ENCODE peak calls at places on chromosome 19, in six cellular contexts. C, V, Q, S, L and O are unnamed samples.

GRCh38 chr19:6779204-6779603 is 6.7 kb downstream of the VAV1 start:
- DNase-seq in C (no peak), S (no peak), V (no peak), L (no peak), Q (no peak), O (no peak)

GRCh38 chr19:917323-918151 is at the start of gene KISS1R:
- DNase-seq in Q (peak; percentile 41), S (peak; percentile 91), C (peak; percentile 34), V (peak; percentile 89), L (peak; percentile 75), O (peak; percentile 77)

GRCh38 chr19:23460656-23461055 is 65.4 kb upstream of the ZNF91 start:
- DNase-seq in L (peak; percentile 93), Q (no peak), V (no peak), S (no peak), C (no peak), O (no peak)

GRCh38 chr19:39677931-39678889 is 22.5 kb downstream of the LGALS16 start:
- DNase-seq in S (no peak), L (no peak), C (peak; percentile 39), Q (no peak), V (no peak), O (no peak)

GRCh38 chr19:5152767-5153532 is 184.0 kb downstream of the KDM4B start:
- DNase-seq in L (no peak), C (no peak), Q (no peak), S (no peak), V (no peak), O (no peak)

GRCh38 chr19:4130635-4131438 is 6.9 kb upstream of the MAP2K2 start:
- DNase-seq in Q (peak; percentile 91), L (peak; percentile 89), C (peak; percentile 90), V (no peak), S (no peak), O (no peak)

GRCh38 chr19:49887653-49888477 is 8.8 kb downstream of the IL4I1 start:
- DNase-seq in C (no peak), V (no peak), S (no peak), Q (no peak), L (no peak), O (no peak)

GRCh38 chr19:1070931-1071791 is 4.2 kb downstream of the ARHGAP45 start:
- DNase-seq in S (peak; percentile 91), Q (no peak), C (no peak), L (no peak), V (peak; percentile 70), O (no peak)

GRCh38 chr19:38580080-38580479 is 37.7 kb downstream of the MAP4K1 start:
- DNase-seq in L (no peak), C (no peak), Q (no peak), V (no peak), S (no peak), O (no peak)

GRCh38 chr19:3064011-3064330 is 1.7 kb upstream of the TLE5 start:
- DNase-seq in C (no peak), S (no peak), Q (no peak), V (no peak), L (no peak), O (no peak)

GRCh38 chr19:3068071-3068470 is 5.8 kb upstream of the TLE5 start:
- DNase-seq in C (no peak), S (no peak), Q (no peak), L (no peak), V (no peak), O (no peak)

GRCh38 chr19:3066482-3067049 is 4.3 kb upstream of the TLE5 start:
- DNase-seq in C (no peak), V (no peak), S (no peak), Q (no peak), L (no peak), O (no peak)

GRCh38 chr19:3067549-3067948 is 5.3 kb upstream of the TLE5 start:
- DNase-seq in Q (no peak), S (no peak), L (no peak), C (no peak), V (no peak), O (no peak)

GRCh38 chr19:3065675-3066357 is 3.5 kb upstream of the TLE5 start:
- DNase-seq in V (no peak), C (no peak), S (no peak), Q (no peak), L (no peak), O (no peak)
- H3K9ac ChIP-seq in V (no peak overlapping the region), C (no peak overlapping the region), S (no peak overlapping the region), Q (no peak overlapping the region), L (no peak overlapping the region), O (no peak overlapping the region)

GRCh38 chr19:54010474-54010873 is 19.0 kb downstream of the CACNG6 start:
- DNase-seq in V (no peak), C (no peak), S (no peak), L (peak; percentile 36), Q (no peak), O (no peak)

GRCh38 chr19:54017266-54017665 is 25.8 kb downstream of the CACNG6 start:
- DNase-seq in L (no peak), Q (peak; percentile 19), C (peak; percentile 31), S (no peak), V (no peak), O (no peak)

GRCh38 chr19:54014920-54015560 is 23.6 kb downstream of the CACNG6 start:
- DNase-seq in S (no peak), Q (no peak), L (no peak), V (no peak), C (no peak), O (no peak)

GRCh38 chr19:54011507-54012211 is 20.2 kb downstream of the CACNG6 start:
- DNase-seq in S (peak; percentile 64), L (no peak), Q (no peak), C (no peak), V (peak; percentile 63), O (no peak)

GRCh38 chr19:54013866-54014265 is 22.4 kb downstream of the CACNG6 start:
- DNase-seq in L (no peak), C (no peak), V (no peak), Q (no peak), S (no peak), O (no peak)
- H4K91ac ChIP-seq in L (no peak overlapping the region), C (no peak overlapping the region), V (no peak overlapping the region), Q (no peak overlapping the region), S (no peak overlapping the region), O (no peak overlapping the region)

DNA sequence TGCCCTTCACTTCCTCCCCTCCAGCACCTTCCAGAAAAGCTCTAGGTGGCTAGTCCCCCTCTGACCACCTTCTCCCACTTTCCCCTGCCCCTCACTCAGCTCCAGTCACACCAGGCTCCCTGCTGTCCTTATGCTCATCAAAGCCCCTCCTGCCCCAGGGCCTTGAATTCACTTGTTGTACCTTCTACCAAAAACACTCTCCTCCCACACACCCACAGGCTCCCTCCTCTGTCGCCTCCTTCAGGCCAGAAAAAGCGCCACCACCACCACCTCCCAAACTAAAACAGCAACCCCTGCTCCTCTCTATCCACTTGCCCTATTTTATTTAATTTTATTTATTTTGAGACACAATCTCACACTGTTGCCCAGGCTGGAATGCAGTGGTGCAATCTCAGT is 4.8 kb upstream of the CEACAM16 start:
- DNase-seq in S (no peak), L (no peak), V (no peak), C (no peak), Q (no peak), O (no peak)
- H3K9ac ChIP-seq in S (no peak overlapping the region), L (no peak overlapping the region), V (no peak overlapping the region), C (no peak overlapping the region), Q (no peak overlapping the region), O (no peak overlapping the region)

GRCh38 chr19:15251749-15252397 is 19.6 kb upstream of the EPHX3 start:
- DNase-seq in L (peak; percentile 66), V (peak; percentile 84), S (peak; percentile 84), Q (peak; percentile 98), C (peak; percentile 96), O (peak; percentile 54)
- H4K91ac ChIP-seq in L (no peak overlapping the region), V (no peak overlapping the region), S (no peak overlapping the region), Q (peak overlapping the region; percentile 58), C (peak overlapping the region; percentile 81), O (no peak overlapping the region)

DNA sequence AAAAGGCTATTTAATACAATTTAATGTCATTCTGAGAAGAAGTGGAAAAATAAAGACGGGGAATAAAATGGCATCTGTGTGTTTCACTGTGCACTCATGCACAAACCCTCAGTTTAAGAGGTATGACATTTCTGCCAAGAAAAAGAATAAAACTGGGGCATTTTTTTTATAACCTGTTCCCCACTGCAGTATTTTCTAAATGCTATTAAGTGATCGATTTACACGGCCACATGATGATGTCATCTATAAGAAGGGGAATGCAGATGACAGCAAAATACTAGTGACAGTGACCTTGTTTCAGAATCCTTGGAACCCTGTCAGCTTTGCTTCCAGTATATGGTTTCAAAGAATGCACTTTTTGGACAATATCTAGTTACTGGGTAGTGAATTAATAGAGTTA is 21.2 kb upstream of the ZNF536 start:
- DNase-seq in V (no peak), C (no peak), S (no peak), L (no peak), Q (no peak), O (no peak)
- H3K9ac ChIP-seq in V (no peak overlapping the region), C (no peak overlapping the region), S (no peak overlapping the region), L (no peak overlapping the region), Q (no peak overlapping the region), O (no peak overlapping the region)